ENCODE peak calls at places on chromosomes 6 and 20, in five cellular contexts. E, I, Z, F and O are unnamed samples.

GRCh38 chr6:170083236-170084051 is 207.4 kb downstream of the DLL1 start:
- DNase-seq in E (no peak), I (no peak), Z (no peak), F (no peak), O (no peak)

GRCh38 chr20:58659841-58660240 is 8.8 kb downstream of the STX16 start:
- DNase-seq in E (no peak), I (no peak), Z (no peak), F (no peak), O (no peak)

GRCh38 chr6:88422831-88423230 is 256.7 kb upstream of the CNR1 start:
- DNase-seq in E (no peak), I (peak), Z (no peak), F (no peak), O (peak)

GRCh38 chr6:2021713-2022125 is 223.7 kb downstream of the GMDS start:
- DNase-seq in E (no peak), I (no peak), Z (no peak), F (no peak), O (no peak)

GRCh38 chr6:81890846-81891245 is 138.4 kb upstream of the TENT5A start:
- DNase-seq in E (no peak), I (no peak), Z (no peak), F (no peak), O (no peak)

GRCh38 chr20:9032758-9033157 is 36.1 kb upstream of the PLCB4 start:
- DNase-seq in E (no peak), I (no peak), Z (no peak), F (no peak), O (no peak)

GRCh38 chr20:46230811-46231282 is 77.5 kb downstream of the CDH22 start:
- DNase-seq in E (peak), I (no peak), Z (no peak), F (no peak), O (peak)

GRCh38 chr6:21679761-21680265 is 86.3 kb downstream of the SOX4 start:
- DNase-seq in E (no peak), I (no peak), Z (no peak), F (no peak), O (peak)

GRCh38 chr6:25172819-25173218 is 106.4 kb upstream of the CARMIL1 start:
- DNase-seq in E (no peak), I (no peak), Z (no peak), F (no peak), O (no peak)

GRCh38 chr6:158648682-158649131 is 1.1 kb upstream of the SYTL3 start:
- DNase-seq in E (no peak), I (no peak), Z (peak), F (no peak), O (no peak)

GRCh38 chr20:59805786-59806577 is 127.5 kb downstream of the SYCP2 start:
- DNase-seq in E (no peak), I (peak), Z (no peak), F (no peak), O (no peak)

GRCh38 chr6:127120787-127121636 is 2.5 kb downstream of the RSPO3 start:
- DNase-seq in E (peak), I (peak), Z (peak), F (peak), O (peak)

GRCh38 chr6:1383729-1384548 is 5.4 kb upstream of the FOXF2 start:
- DNase-seq in E (no peak), I (no peak), Z (no peak), F (no peak), O (no peak)

GRCh38 chr20:54340206-54340605 is 132.3 kb downstream of the PFDN4 start:
- DNase-seq in E (peak), I (no peak), Z (no peak), F (no peak), O (no peak)

GRCh38 chr6:79864001-79864400 is 83.4 kb downstream of the ELOVL4 start:
- DNase-seq in E (no peak), I (no peak), Z (no peak), F (no peak), O (no peak)

GRCh38 chr6:96235927-96236326 is 220.2 kb downstream of the FUT9 start:
- DNase-seq in E (no peak), I (no peak), Z (no peak), F (no peak), O (no peak)

GRCh38 chr6:82738773-82739172 is 326.9 kb downstream of the UBE3D start:
- DNase-seq in E (no peak), I (no peak), Z (no peak), F (no peak), O (no peak)

GRCh38 chr6:25050356-25050755 is 114.6 kb upstream of the RIPOR2 start:
- DNase-seq in E (no peak), I (no peak), Z (no peak), F (no peak), O (no peak)

GRCh38 chr6:103769431-103769830 is 1090.3 kb downstream of the HACE1 start:
- DNase-seq in E (no peak), I (no peak), Z (no peak), F (no peak), O (no peak)

GRCh38 chr20:50054626-50055511 is 58.1 kb downstream of the UBE2V1 start:
- DNase-seq in E (peak), I (peak), Z (no peak), F (no peak), O (no peak)
- TF ChIP-seq JUND in E (no peak), I (no peak), Z (no peak), F (no peak), O (no peak)

DNA sequence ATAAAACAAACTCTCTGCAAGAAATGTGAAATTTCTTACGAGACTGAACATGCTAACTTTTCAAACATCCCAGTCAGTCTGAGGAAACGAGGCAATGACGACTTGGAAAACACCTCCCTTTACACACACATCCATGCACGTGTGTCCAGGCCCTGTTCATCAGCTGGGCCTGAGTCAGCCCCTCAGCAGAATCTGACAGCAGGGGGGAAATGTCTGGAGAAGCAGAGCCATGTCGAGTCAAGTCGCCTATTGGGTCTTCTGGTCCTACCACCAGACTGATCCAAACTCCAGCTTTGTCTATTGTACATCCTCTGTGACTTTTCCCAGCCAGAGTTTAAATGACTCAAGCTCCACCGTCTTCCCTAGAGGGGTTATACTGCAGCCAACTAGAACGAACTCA is 253.8 kb downstream of the CDC5L start:
- DNase-seq in E (no peak), I (no peak), Z (no peak), F (no peak), O (no peak)
- TF ChIP-seq JUND in E (no peak), I (no peak), Z (no peak), F (no peak), O (no peak)

GRCh38 chr6:165059032-165059431 is 250.4 kb downstream of the C6orf118 start:
- DNase-seq in E (no peak), I (no peak), Z (no peak), F (no peak), O (no peak)

GRCh38 chr6:165060636-165061190 is 248.7 kb downstream of the C6orf118 start:
- DNase-seq in E (no peak), I (no peak), Z (no peak), F (no peak), O (no peak)

GRCh38 chr6:165052561-165053500 is 256.6 kb downstream of the C6orf118 start:
- DNase-seq in E (no peak), I (no peak), Z (no peak), F (no peak), O (no peak)

GRCh38 chr6:165056292-165056691 is 253.1 kb downstream of the C6orf118 start:
- DNase-seq in E (no peak), I (no peak), Z (no peak), F (no peak), O (no peak)

GRCh38 chr6:165055231-165055630 is 254.2 kb downstream of the C6orf118 start:
- DNase-seq in E (no peak), I (no peak), Z (no peak), F (no peak), O (no peak)
- TF ChIP-seq JUND in E (no peak), I (no peak), Z (no peak), F (no peak), O (no peak)

DNA sequence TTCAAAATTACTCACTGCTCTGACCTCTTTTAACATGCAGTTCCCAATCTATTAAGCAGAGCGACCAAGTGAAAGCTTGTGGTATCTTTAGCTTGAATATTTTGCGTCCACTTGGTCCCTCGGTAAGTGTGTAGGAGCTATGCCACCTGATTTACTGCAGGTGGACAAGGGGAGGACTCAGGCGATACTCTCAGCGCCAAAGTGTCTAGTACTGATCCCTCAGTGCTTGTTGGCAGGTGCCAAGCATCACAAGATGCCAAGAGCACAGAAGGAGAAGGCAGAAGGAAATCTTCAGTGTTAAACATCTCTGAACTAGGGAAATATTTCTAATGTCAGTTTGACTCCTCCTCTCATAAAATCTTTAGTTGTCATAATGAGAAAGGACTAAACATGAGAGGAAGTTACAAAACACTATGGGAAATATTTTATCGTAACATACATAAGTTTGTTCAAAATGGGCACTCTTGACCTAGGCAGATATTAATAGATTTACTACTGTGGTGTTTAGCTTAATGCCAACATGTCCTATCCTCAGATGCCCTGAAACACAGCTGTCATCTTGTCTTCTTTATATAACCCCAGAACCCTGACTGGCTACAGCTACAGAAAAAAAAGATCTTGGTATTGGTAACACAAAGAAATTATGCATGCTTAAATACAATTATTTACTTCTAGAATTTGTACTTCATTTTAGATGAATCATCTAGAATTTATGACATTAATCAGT is 19.5 kb downstream of the NHLRC1 start:
- DNase-seq in E (no peak), I (no peak), Z (no peak), F (no peak), O (no peak)
- TF ChIP-seq JUND in E (no peak), I (no peak), Z (no peak), F (no peak), O (no peak)

GRCh38 chr6:12385316-12385715 is 95.2 kb downstream of the EDN1 start:
- DNase-seq in E (no peak), I (no peak), Z (no peak), F (no peak), O (no peak)

GRCh38 chr6:12391472-12391871 is 101.3 kb downstream of the EDN1 start:
- DNase-seq in E (peak), I (no peak), Z (no peak), F (no peak), O (no peak)

GRCh38 chr6:12384417-12384912 is 94.3 kb downstream of the EDN1 start:
- DNase-seq in E (no peak), I (no peak), Z (no peak), F (no peak), O (no peak)

GRCh38 chr6:12383448-12383847 is 93.3 kb downstream of the EDN1 start:
- DNase-seq in E (no peak), I (no peak), Z (peak), F (no peak), O (no peak)

GRCh38 chr6:12386816-12387215 is 96.7 kb downstream of the EDN1 start:
- DNase-seq in E (no peak), I (no peak), Z (no peak), F (no peak), O (no peak)
- TF ChIP-seq JUND in E (no peak), I (no peak), Z (no peak), F (no peak), O (no peak)

GRCh38 chr6:128487746-128488145 is 32.7 kb downstream of the PTPRK start:
- DNase-seq in E (no peak), I (no peak), Z (no peak), F (no peak), O (no peak)
- TF ChIP-seq JUND in E (no peak), I (no peak), Z (no peak), F (no peak), O (no peak)